ENCODE peak calls at places on chromosomes 7 and 10, in seven cellular contexts. Q, M, L, J, G, F and R are unnamed samples.

GRCh38 chr7:127245582-127245981 is 7.2 kb downstream of the GRM8 start:
- DNase-seq in J (no peak), G (no peak), L (no peak), M (no peak), Q (no peak), F (no peak), R (no peak)

GRCh38 chr10:95920798-95921426 is 13.1 kb downstream of the CC2D2B start:
- DNase-seq in M (no peak), G (no peak), L (no peak), F (no peak), Q (no peak), J (no peak), R (no peak)

GRCh38 chr7:85471312-85471711 is 284.5 kb upstream of the SEMA3D start:
- DNase-seq in M (no peak), L (no peak), F (no peak), J (no peak), G (no peak), Q (no peak), R (no peak)

GRCh38 chr10:112818381-112818780 is 131.7 kb upstream of the TCF7L2 start:
- DNase-seq in M (no peak), L (no peak), J (no peak), Q (no peak), G (no peak), F (no peak), R (no peak)

GRCh38 chr7:128931186-128931798 is 6.4 kb upstream of the IRF5 start:
- DNase-seq in M (no peak), F (no peak), J (no peak), L (no peak), G (no peak), Q (no peak), R (no peak)

GRCh38 chr10:88670497-88670896 is 6.3 kb downstream of the LIPF start:
- DNase-seq in M (no peak), G (no peak), F (no peak), L (no peak), J (no peak), Q (no peak), R (no peak)

GRCh38 chr10:71080381-71081228 is 131.8 kb upstream of the UNC5B start:
- DNase-seq in J (no peak), M (no peak), G (no peak), Q (no peak), L (no peak), F (no peak), R (no peak)

GRCh38 chr10:11162828-11163599 is 145.3 kb downstream of the CELF2 start:
- DNase-seq in J (no peak), L (no peak), G (no peak), F (no peak), M (no peak), Q (no peak), R (no peak)

GRCh38 chr7:39650676-39651075 is 27.3 kb downstream of the RALA start:
- DNase-seq in L (peak; percentile 89), J (peak; percentile 82), F (no peak), M (peak; percentile 87), G (no peak), Q (no peak), R (peak; percentile 72)

GRCh38 chr10:112732277-112732891 is 217.7 kb upstream of the TCF7L2 start:
- DNase-seq in J (no peak), L (peak; percentile 32), F (no peak), M (peak; percentile 50), Q (no peak), G (peak; percentile 94), R (peak; percentile 37)

GRCh38 chr7:138328215-138328614 is 131.8 kb upstream of the TRIM24 start:
- DNase-seq in G (no peak), J (no peak), Q (no peak), L (no peak), M (no peak), F (no peak), R (peak; percentile 66)

GRCh38 chr7:151871904-151872303 is 5.0 kb downstream of the PRKAG2 start:
- DNase-seq in M (no peak), F (no peak), Q (no peak), L (no peak), J (no peak), G (no peak), R (no peak)

GRCh38 chr7:7569615-7570014 is 2.9 kb downstream of the MIOS start:
- DNase-seq in L (no peak), Q (no peak), M (no peak), F (no peak), G (no peak), J (no peak), R (no peak)

GRCh38 chr7:2016761-2017482 is 215.8 kb downstream of the MAD1L1 start:
- DNase-seq in Q (no peak), G (no peak), M (no peak), L (no peak), J (no peak), F (no peak), R (no peak)
- H3K4me3 ChIP-seq in Q (no peak overlapping the region), G (no peak overlapping the region), M (no peak overlapping the region), L (no peak overlapping the region), J (no peak overlapping the region), F (no peak overlapping the region), R (no peak overlapping the region)

DNA sequence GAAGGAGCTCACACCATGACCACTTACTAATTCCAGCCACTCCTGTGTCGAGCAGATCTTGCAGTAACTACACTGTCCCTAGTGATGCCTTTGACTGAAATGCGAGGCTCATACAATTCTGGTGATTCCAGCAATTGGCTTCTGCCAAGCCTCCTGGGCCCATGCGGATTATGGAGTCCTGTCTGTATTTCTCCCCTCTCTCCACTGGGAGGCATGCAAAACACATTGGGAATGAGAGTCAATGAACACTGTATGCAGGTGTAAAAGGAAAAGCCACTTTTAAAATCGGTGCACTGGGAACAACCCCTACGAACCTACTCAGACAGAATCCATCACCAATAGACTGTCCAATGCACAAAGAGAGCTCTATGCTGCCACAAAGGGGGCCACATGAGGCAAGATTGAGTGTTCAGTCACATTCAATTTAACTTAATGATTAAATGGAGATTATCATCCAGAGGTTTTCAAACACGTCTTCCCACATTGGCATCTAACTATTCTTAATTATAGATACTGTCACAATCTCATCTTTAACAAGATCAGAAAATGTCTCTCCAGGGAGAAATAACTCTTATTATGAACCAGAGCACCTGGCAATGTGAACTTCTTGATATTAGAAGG is 550.6 kb downstream of the GLRX3 start:
- DNase-seq in M (no peak), L (no peak), J (no peak), Q (no peak), F (no peak), G (peak; percentile 75), R (no peak)
- TF ChIP-seq CTCF in M (no peak), L (no peak), J (no peak), Q (no peak), F (peak; percentile 81), G (peak; percentile 70), R (no peak)

DNA sequence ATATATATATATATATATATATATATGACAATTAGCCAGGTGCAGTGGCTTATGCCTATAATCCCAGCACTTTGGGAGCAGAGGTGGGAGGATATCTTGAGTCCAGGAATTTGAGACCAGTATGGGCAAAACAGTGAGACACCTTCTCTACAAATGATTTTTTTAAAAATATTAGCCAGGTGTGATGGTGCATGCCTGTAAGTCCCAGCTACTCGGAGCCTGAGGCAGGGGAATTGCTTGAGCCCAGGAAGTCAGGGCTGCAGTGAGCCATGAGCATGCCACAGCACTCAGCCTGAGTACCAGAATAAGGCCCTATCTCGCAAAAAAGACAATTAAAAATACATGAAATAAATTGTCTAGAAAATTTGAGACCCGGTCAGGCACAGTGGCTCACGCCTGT is 47.2 kb upstream of the MSRB2 start:
- DNase-seq in L (no peak), Q (no peak), J (no peak), G (no peak), F (no peak), M (no peak), R (no peak)
- H3K4me3 ChIP-seq in L (no peak overlapping the region), Q (no peak overlapping the region), J (no peak overlapping the region), G (no peak overlapping the region), F (no peak overlapping the region), M (no peak overlapping the region), R (no peak overlapping the region)

GRCh38 chr7:102122026-102122425 is 164.6 kb upstream of the SH2B2 start:
- DNase-seq in F (no peak), G (peak; percentile 84), Q (no peak), M (peak; percentile 63), L (peak; percentile 51), J (peak; percentile 23), R (peak; percentile 74)

GRCh38 chr7:102128303-102128702 is 158.4 kb upstream of the SH2B2 start:
- DNase-seq in L (no peak), Q (no peak), F (no peak), G (no peak), J (no peak), M (no peak), R (no peak)

GRCh38 chr7:102120666-102121065 is 166.0 kb upstream of the SH2B2 start:
- DNase-seq in Q (no peak), L (no peak), G (no peak), M (no peak), F (no peak), J (no peak), R (peak; percentile 10)

GRCh38 chr7:102129636-102130370 is 156.9 kb upstream of the SH2B2 start:
- DNase-seq in M (peak; percentile 50), Q (no peak), L (no peak), G (peak; percentile 85), J (no peak), F (no peak), R (no peak)

DNA sequence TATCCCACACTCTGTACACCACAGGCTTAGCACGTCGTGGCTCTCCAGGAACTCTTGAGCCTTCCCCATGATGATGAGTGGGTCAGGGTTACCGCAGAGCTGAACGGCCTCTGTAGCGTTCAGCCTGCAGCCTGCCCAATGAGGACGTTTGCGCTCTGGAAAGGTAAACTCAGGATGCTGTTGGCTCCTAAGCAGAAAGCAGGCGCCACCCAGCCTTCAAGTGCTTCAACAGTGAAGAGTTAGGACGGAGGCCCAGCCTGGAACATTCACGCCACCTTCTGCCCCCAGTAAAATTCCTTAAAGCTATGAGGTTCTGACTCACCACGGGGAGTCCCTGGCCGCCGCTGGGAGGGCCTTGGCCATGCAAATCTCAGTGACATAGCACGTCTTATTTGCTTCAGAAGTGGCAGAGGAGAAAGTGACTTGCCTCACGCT is 161.5 kb upstream of the SH2B2 start:
- DNase-seq in F (peak; percentile 45), J (peak; percentile 67), L (peak; percentile 59), Q (peak; percentile 49), G (no peak), M (peak; percentile 92), R (peak; percentile 88)
- TF ChIP-seq CTCF in F (no peak), J (no peak), L (peak; percentile 28), Q (peak; percentile 14), G (no peak), M (no peak), R (peak; percentile 15)

GRCh38 chr10:15168781-15169554 is 475 bp upstream of the NMT2 start:
- DNase-seq in L (peak; percentile 94), F (no peak), Q (peak; percentile 88), M (peak; percentile 89), G (peak; percentile 92), J (peak; percentile 93), R (peak; percentile 97)
- H3K4me3 ChIP-seq in L (no peak overlapping the region), F (peak overlapping the region; percentile 17), Q (peak overlapping the region; percentile 65), M (no peak overlapping the region), G (no peak overlapping the region), J (no peak overlapping the region), R (no peak overlapping the region)